ENCODE peak calls at places on chromosome 12, in six cellular contexts. V is COR-L47; U is caudate nucleus; A is stimulated activated CD4-positive, alpha-beta T cell treated with anti-CD3 and anti-CD28 coated beads, Interleukin-1b, Interleukin-23, amount 100 ng/mL, for 1 hour; K is activated CD8-positive, alpha-beta memory T cell treated with anti-CD3 and anti-CD28 coated beads, Interleukin-2, amount 50 U/mL, for 48 hours; H is stromal cell of bone marrow. W is an unnamed sample.

GRCh38 chr12:94951071-94951639 is 52.3 kb downstream of the NDUFA12 start:
- DNase-seq in K (no peak), H (no peak), V (no peak), U (no peak), A (no peak), W (no peak)

GRCh38 chr12:3236345-3237153 is 159.4 kb downstream of the TSPAN9 start:
- DNase-seq in K (no peak), A (no peak), U (no peak), V (no peak), H (no peak), W (no peak)

GRCh38 chr12:108234155-108234554 is 105.0 kb downstream of the CMKLR1 start:
- DNase-seq in V (no peak), A (no peak), K (no peak), H (peak; percentile 6), U (no peak), W (no peak)

GRCh38 chr12:95213928-95214327 is 3.3 kb downstream of the FGD6 start:
- DNase-seq in V (no peak), U (no peak), K (no peak), A (no peak), H (no peak), W (no peak)

GRCh38 chr12:124441443-124442190 is 125.8 kb downstream of the NCOR2 start:
- DNase-seq in H (peak; percentile 81), V (no peak), U (no peak), A (no peak), K (no peak), W (no peak)

GRCh38 chr12:65634061-65634460 is 190.2 kb upstream of the HMGA2 start:
- DNase-seq in U (no peak), A (no peak), K (no peak), H (no peak), V (no peak), W (no peak)

GRCh38 chr12:86929962-86930361 is 673.8 kb upstream of the MGAT4C start:
- DNase-seq in K (no peak), V (no peak), A (no peak), U (no peak), H (no peak), W (no peak)

GRCh38 chr12:66188584-66189475 is at the start of gene IRAK3:
- DNase-seq in K (peak; percentile 66), V (no peak), U (no peak), H (no peak), A (no peak), W (peak; percentile 40)

GRCh38 chr12:1879633-1880032 is 38.8 kb downstream of the CACNA2D4 start:
- DNase-seq in V (no peak), H (no peak), U (no peak), K (peak; percentile 26), A (no peak), W (no peak)

GRCh38 chr12:46907791-46908190 is 82.0 kb upstream of the SLC38A4 start:
- DNase-seq in U (no peak), V (no peak), H (no peak), A (no peak), K (no peak), W (no peak)

GRCh38 chr12:79083181-79083580 is 218.6 kb downstream of the SYT1 start:
- DNase-seq in U (no peak), A (no peak), V (peak; percentile 7), K (no peak), H (no peak), W (no peak)

GRCh38 chr12:48349471-48349870 is 1.2 kb downstream of the ZNF641 start:
- DNase-seq in U (no peak), A (no peak), K (no peak), H (peak; percentile 55), V (no peak), W (no peak)

GRCh38 chr12:16605666-16606116 is 271 bp downstream of the LMO3 start:
- DNase-seq in H (no peak), V (peak; percentile 29), U (no peak), K (no peak), A (no peak), W (no peak)

GRCh38 chr12:98618952-98619351 is 25.5 kb downstream of the SLC25A3 start:
- DNase-seq in U (no peak), H (peak; percentile 65), V (no peak), K (no peak), A (no peak), W (no peak)

GRCh38 chr12:106023034-106023433 is 115.7 kb downstream of the NUAK1 start:
- DNase-seq in U (no peak), K (no peak), V (no peak), A (no peak), H (no peak), W (no peak)

GRCh38 chr12:48003226-48004038 is 844 bp downstream of the COL2A1 start:
- DNase-seq in U (no peak), V (no peak), A (no peak), K (peak; percentile 66), H (no peak), W (no peak)

GRCh38 chr12:101703487-101703886 is 6.0 kb downstream of the CHPT1 start:
- DNase-seq in H (no peak), K (no peak), V (no peak), U (no peak), A (no peak), W (no peak)

W was measured in hypothalamus.